ENCODE peak calls at places on chromosomes 13 and 19, in seven cellular contexts. R, H, I, K, T, Q and D are unnamed samples.

GRCh38 chr13:24038846-24039330 is 121.6 kb upstream of the SPATA13 start:
- DNase-seq in T (no peak), H (no peak), R (no peak), Q (peak), K (no peak), I (no peak), D (no peak)

GRCh38 chr19:10010247-10010691 is at the start of gene COL5A3:
- DNase-seq in R (no peak), I (no peak), H (peak), T (no peak), Q (no peak), K (no peak), D (peak)

GRCh38 chr13:45786293-45786920 is 65.1 kb downstream of the SIAH3 start:
- DNase-seq in I (no peak), H (no peak), T (no peak), R (no peak), Q (no peak), K (no peak), D (no peak)

GRCh38 chr19:18289471-18290066 is 8.1 kb upstream of the JUND start:
- DNase-seq in H (no peak), I (no peak), R (no peak), K (no peak), Q (no peak), T (no peak), D (no peak)

GRCh38 chr19:15129856-15130580 is 22.8 kb downstream of the SYDE1 start:
- DNase-seq in I (no peak), H (peak), T (no peak), K (no peak), R (peak), Q (no peak), D (no peak)

GRCh38 chr19:47369923-47370625 is 21.0 kb downstream of the DHX34 start:
- DNase-seq in H (no peak), Q (no peak), R (no peak), T (no peak), I (no peak), K (no peak), D (peak)

GRCh38 chr19:19064098-19064722 is 416 bp downstream of the SLC25A42 start:
- DNase-seq in H (peak), T (no peak), K (no peak), R (no peak), I (no peak), Q (no peak), D (peak)

GRCh38 chr13:71879945-71880344 is 12.9 kb upstream of the DACH1 start:
- DNase-seq in Q (no peak), K (no peak), I (no peak), T (no peak), R (no peak), H (no peak), D (no peak)

GRCh38 chr13:34943675-34944634 is 1.9 kb downstream of the NBEA start:
- DNase-seq in T (peak), K (no peak), R (no peak), Q (no peak), I (no peak), H (no peak), D (no peak)

GRCh38 chr13:46615888-46616531 is 63.0 kb downstream of the LRCH1 start:
- DNase-seq in I (no peak), T (no peak), Q (no peak), H (no peak), R (no peak), K (no peak), D (no peak)

GRCh38 chr19:45443462-45444317 is 20.0 kb upstream of the ERCC1 start:
- DNase-seq in R (peak), T (peak), K (no peak), Q (peak), I (peak), H (peak), D (peak)